ENCODE peak calls at places on chromosomes 12 and 14, in five cellular contexts. T, O, V, Q and J are unnamed samples.

GRCh38 chr14:100593751-100594624 is 6.8 kb upstream of the BEGAIN start:
- DNase-seq in V (no peak), Q (no peak), T (no peak), O (no peak), J (no peak)

GRCh38 chr12:78101946-78102635 is 271.4 kb downstream of the NAV3 start:
- DNase-seq in O (no peak), Q (no peak), T (peak; percentile 47), V (no peak), J (no peak)

GRCh38 chr12:121287267-121287954 is 9.1 kb downstream of the CAMKK2 start:
- DNase-seq in T (no peak), O (no peak), Q (peak; percentile 62), V (no peak), J (no peak)

GRCh38 chr14:72518809-72519377 is 375.0 kb downstream of the DPF3 start:
- DNase-seq in O (no peak), Q (no peak), T (no peak), V (peak; percentile 27), J (no peak)

GRCh38 chr12:45268672-45269406 is 52.9 kb downstream of the ANO6 start:
- DNase-seq in O (peak; percentile 99), T (peak; percentile 60), Q (peak; percentile 82), V (no peak), J (no peak)

GRCh38 chr12:2649201-2650030 is 145.4 kb upstream of the FKBP4 start:
- DNase-seq in O (no peak), Q (no peak), T (no peak), V (no peak), J (no peak)

GRCh38 chr12:104136577-104136976 is 1.4 kb downstream of the NFYB start:
- DNase-seq in O (no peak), V (no peak), T (no peak), Q (peak; percentile 46), J (no peak)

GRCh38 chr14:71539660-71540285 is 392.5 kb upstream of the RGS6 start:
- DNase-seq in T (no peak), V (no peak), O (no peak), Q (no peak), J (no peak)

GRCh38 chr14:60189923-60190840 is 25.0 kb upstream of the DHRS7 start:
- DNase-seq in Q (peak; percentile 30), O (no peak), T (no peak), V (no peak), J (no peak)

GRCh38 chr14:91173221-91173670 is 59.4 kb downstream of the DGLUCY start:
- DNase-seq in V (peak; percentile 71), Q (peak; percentile 78), T (peak; percentile 61), O (peak; percentile 54), J (peak; percentile 64)

GRCh38 chr14:36656769-36657408 is 4.8 kb upstream of the PAX9 start:
- DNase-seq in Q (peak; percentile 7), T (no peak), V (no peak), O (no peak), J (no peak)